ENCODE peak calls at places on chromosomes 6 and 20, in eight cellular contexts. K, B, M, Z, R, Y, T and P are unnamed samples.

GRCh38 chr6:10419749-10420545 is 5.1 kb upstream of the TFAP2A start:
- DNase-seq in K (peak), B (no peak), M (no peak), Z (no peak), R (no peak), Y (no peak), T (no peak), P (no peak)

GRCh38 chr6:43053545-43054205 is at the start of gene CUL7:
- DNase-seq in K (peak), B (peak), M (peak), Z (peak), R (peak), Y (peak), T (peak), P (peak)

GRCh38 chr6:160919713-160920112 is 71.9 kb upstream of the MAP3K4 start:
- DNase-seq in K (peak), B (no peak), M (no peak), Z (peak), R (no peak), Y (peak), T (no peak), P (no peak)

GRCh38 chr6:8277769-8278168 is 157.6 kb downstream of the SLC35B3 start:
- DNase-seq in K (no peak), B (no peak), M (no peak), Z (no peak), R (no peak), Y (no peak), T (peak), P (no peak)

GRCh38 chr6:5671162-5671561 is 335.6 kb downstream of the NRN1 start:
- DNase-seq in K (peak), B (no peak), M (no peak), Z (peak), R (no peak), Y (peak), T (peak), P (peak)

GRCh38 chr6:137728386-137729349 is 138.4 kb upstream of the TNFAIP3 start:
- DNase-seq in K (peak), B (no peak), M (peak), Z (peak), R (no peak), Y (peak), T (no peak), P (no peak)

GRCh38 chr6:100915876-100916275 is 34.7 kb upstream of the ASCC3 start:
- DNase-seq in K (no peak), B (no peak), M (no peak), Z (no peak), R (no peak), Y (no peak), T (no peak), P (no peak)

GRCh38 chr6:11480541-11480940 is 57.0 kb upstream of the TMEM170B start:
- DNase-seq in K (no peak), B (no peak), M (no peak), Z (no peak), R (no peak), Y (no peak), T (no peak), P (no peak)

GRCh38 chr6:72348926-72349325 is 272.9 kb upstream of the KCNQ5 start:
- DNase-seq in K (peak), B (no peak), M (no peak), Z (peak), R (no peak), Y (no peak), T (no peak), P (no peak)

GRCh38 chr20:63499333-63499969 is 568 bp upstream of the EEF1A2 start:
- DNase-seq in K (no peak), B (no peak), M (no peak), Z (no peak), R (no peak), Y (no peak), T (peak), P (no peak)

GRCh38 chr20:21101453-21102251 is 4.5 kb downstream of the LINC00237 start:
- DNase-seq in K (peak), B (no peak), M (peak), Z (no peak), R (no peak), Y (no peak), T (peak), P (no peak)

GRCh38 chr20:19688031-19688806 is 69.8 kb upstream of the RIN2 start:
- DNase-seq in K (peak), B (no peak), M (peak), Z (peak), R (peak), Y (peak), T (peak), P (peak)

GRCh38 chr20:1707588-1708449 is 50.2 kb upstream of the SIRPG start:
- DNase-seq in K (no peak), B (no peak), M (no peak), Z (no peak), R (no peak), Y (no peak), T (no peak), P (no peak)

GRCh38 chr20:49270177-49270576 is 7.7 kb downstream of the ZNFX1 start:
- DNase-seq in K (peak), B (no peak), M (no peak), Z (peak), R (no peak), Y (no peak), T (no peak), P (no peak)
- H3K4me3 ChIP-seq in K (peak), B (no peak), M (peak), Z (peak), R (peak), Y (no peak), T (no peak), P (peak)

GRCh38 chr6:122821095-122821494 is 32.0 kb downstream of the SMPDL3A start:
- DNase-seq in K (no peak), B (no peak), M (no peak), Z (no peak), R (no peak), Y (no peak), T (no peak), P (no peak)
- H3K4me3 ChIP-seq in K (no peak), B (no peak), M (no peak), Z (no peak), R (no peak), Y (no peak), T (no peak), P (no peak)

GRCh38 chr20:51696304-51697118 is 71.7 kb downstream of the ATP9A start:
- DNase-seq in K (peak), B (no peak), M (no peak), Z (peak), R (no peak), Y (no peak), T (no peak), P (no peak)
- H3K4me3 ChIP-seq in K (peak), B (no peak), M (no peak), Z (peak), R (no peak), Y (peak), T (peak), P (peak)

GRCh38 chr6:30345852-30346251 is 896 bp downstream of the RPP21 start:
- DNase-seq in K (no peak), B (no peak), M (no peak), Z (no peak), R (no peak), Y (no peak), T (no peak), P (no peak)
- H3K4me3 ChIP-seq in K (peak), B (peak), M (peak), Z (peak), R (peak), Y (peak), T (peak), P (peak)

GRCh38 chr6:75936682-75937081 is 135.8 kb downstream of the IMPG1 start:
- DNase-seq in K (no peak), B (no peak), M (no peak), Z (no peak), R (no peak), Y (no peak), T (no peak), P (no peak)

GRCh38 chr6:75932067-75932466 is 140.4 kb downstream of the IMPG1 start:
- DNase-seq in K (peak), B (no peak), M (peak), Z (no peak), R (no peak), Y (no peak), T (peak), P (no peak)

GRCh38 chr6:75935473-75935793 is 137.0 kb downstream of the IMPG1 start:
- DNase-seq in K (no peak), B (no peak), M (no peak), Z (no peak), R (no peak), Y (no peak), T (no peak), P (no peak)

GRCh38 chr6:75933387-75933975 is 139.0 kb downstream of the IMPG1 start:
- DNase-seq in K (no peak), B (no peak), M (no peak), Z (no peak), R (no peak), Y (no peak), T (no peak), P (no peak)

DNA sequence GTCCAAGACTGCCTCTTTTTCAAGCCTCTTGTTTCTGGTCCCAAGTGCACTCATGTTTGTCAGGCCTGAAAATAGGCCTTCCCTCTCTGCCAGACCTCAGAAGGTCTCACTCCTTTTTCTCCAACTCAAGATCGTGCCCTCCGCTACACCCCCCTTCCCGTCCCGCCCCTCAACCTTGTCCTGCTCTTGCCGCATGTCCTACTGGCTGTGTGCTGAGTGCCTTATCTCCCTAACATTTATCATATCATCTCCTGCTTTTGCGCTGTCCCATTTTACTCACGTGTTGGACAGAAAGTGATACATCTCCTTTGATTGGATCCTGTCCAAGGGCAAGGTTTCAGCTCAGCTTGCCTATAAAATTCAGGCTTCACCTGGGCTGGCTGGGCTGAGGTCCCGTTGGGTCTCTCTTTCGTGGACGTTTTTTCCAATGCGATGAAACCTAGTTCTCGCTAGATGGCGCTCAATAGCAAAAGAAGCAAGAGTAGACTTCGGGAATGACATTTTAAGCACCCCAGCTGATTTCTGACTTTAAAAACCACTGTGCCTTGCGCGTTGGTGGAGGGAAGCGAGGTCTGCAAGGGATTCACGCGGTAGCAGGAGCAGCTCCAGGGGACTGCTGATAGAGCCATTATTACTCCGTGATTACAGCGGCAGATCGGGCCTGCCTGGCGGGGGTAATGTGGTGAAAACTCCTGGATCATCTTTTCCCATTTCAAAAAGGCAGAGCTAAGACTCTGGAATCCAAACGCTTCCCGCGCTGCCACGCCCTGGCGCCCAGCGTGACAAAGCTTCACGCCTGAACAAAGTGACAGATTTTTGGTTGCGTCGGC is 137.6 kb downstream of the IMPG1 start:
- DNase-seq in K (peak), B (peak), M (peak), Z (peak), R (peak), Y (peak), T (peak), P (no peak)
- H3K4me3 ChIP-seq in K (peak), B (no peak), M (peak), Z (peak), R (peak), Y (peak), T (peak), P (peak)

GRCh38 chr20:34211591-34211990 is 29.6 kb upstream of the ASIP start:
- DNase-seq in K (no peak), B (no peak), M (no peak), Z (no peak), R (no peak), Y (no peak), T (no peak), P (no peak)

GRCh38 chr20:34220581-34220980 is 20.6 kb upstream of the ASIP start:
- DNase-seq in K (peak), B (no peak), M (no peak), Z (peak), R (no peak), Y (peak), T (no peak), P (no peak)

GRCh38 chr20:34213213-34213612 is 28.0 kb upstream of the ASIP start:
- DNase-seq in K (no peak), B (no peak), M (no peak), Z (no peak), R (no peak), Y (no peak), T (no peak), P (no peak)

GRCh38 chr20:34215711-34216381 is 25.4 kb upstream of the ASIP start:
- DNase-seq in K (peak), B (no peak), M (peak), Z (peak), R (peak), Y (peak), T (peak), P (peak)

GRCh38 chr20:34216382-34216742 is 24.9 kb upstream of the ASIP start:
- DNase-seq in K (peak), B (no peak), M (no peak), Z (no peak), R (no peak), Y (no peak), T (no peak), P (no peak)
- H3K4me3 ChIP-seq in K (peak), B (no peak), M (peak), Z (peak), R (peak), Y (peak), T (peak), P (peak)

DNA sequence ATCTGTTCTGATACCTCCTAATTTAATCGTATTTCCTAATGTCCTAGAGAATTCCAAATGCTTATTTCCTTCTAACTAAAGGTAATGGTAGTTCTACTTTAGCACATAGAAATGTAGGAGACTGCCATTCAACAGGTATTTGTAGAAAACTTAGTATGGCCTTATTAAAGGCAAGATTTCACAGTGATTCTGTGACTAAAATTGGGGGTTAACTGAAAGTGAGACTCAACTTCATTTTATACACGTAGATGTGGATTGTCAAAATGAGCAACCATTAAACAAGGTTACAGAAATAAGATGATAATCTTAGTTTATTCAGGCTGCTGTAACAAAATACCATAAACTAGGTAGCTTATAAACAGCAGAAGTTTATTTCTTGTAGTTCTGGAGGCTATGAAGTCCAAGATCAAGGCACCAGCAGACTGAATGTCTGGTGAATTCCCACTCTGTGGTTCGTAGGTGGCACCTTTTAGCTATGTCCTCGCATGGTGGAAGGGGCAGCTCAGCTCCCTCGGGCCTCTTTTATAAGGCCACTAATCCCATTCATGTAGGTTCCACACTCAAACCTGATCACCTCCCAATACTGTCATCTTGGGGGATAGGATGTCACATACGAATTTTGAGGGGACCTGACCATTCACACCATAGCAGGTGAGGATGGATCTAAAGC is 38.7 kb downstream of the TAB2 start:
- DNase-seq in K (no peak), B (no peak), M (no peak), Z (no peak), R (no peak), Y (no peak), T (no peak), P (no peak)
- H3K4me3 ChIP-seq in K (no peak), B (no peak), M (no peak), Z (no peak), R (no peak), Y (no peak), T (no peak), P (no peak)